ENCODE peak calls at places on chromosomes 3 and 15, in seven cellular contexts. A, T, K, N, Y, I and S are unnamed samples.
A peak's percentile ranks its signal among the peaks of the same experiment; 100 is the strongest.

GRCh38 chr3:73499787-73500186 is 125.0 kb downstream of the PDZRN3 start:
- DNase-seq in A (no peak), T (no peak), K (no peak), N (no peak), Y (no peak), I (no peak), S (no peak)

GRCh38 chr15:79042213-79042928 is 48.2 kb downstream of the RASGRF1 start:
- DNase-seq in A (no peak), T (no peak), K (peak; percentile 45), N (no peak), Y (no peak), I (no peak), S (no peak)

GRCh38 chr3:98482717-98483482 is 14.6 kb upstream of the OR5K2 start:
- DNase-seq in A (no peak), T (no peak), K (no peak), N (no peak), Y (no peak), I (no peak), S (peak; percentile 75)

GRCh38 chr3:188776447-188776846 is 395.3 kb upstream of the TPRG1 start:
- DNase-seq in A (no peak), T (peak; percentile 71), K (no peak), N (peak; percentile 70), Y (no peak), I (no peak), S (no peak)

GRCh38 chr3:155646128-155646527 is 98.7 kb downstream of the PLCH1 start:
- DNase-seq in A (no peak), T (no peak), K (no peak), N (no peak), Y (no peak), I (no peak), S (no peak)

GRCh38 chr3:70090322-70090913 is 90.9 kb downstream of the SAMMSON start:
- DNase-seq in A (peak; percentile 46), T (peak; percentile 21), K (no peak), N (peak; percentile 44), Y (peak; percentile 41), I (no peak), S (no peak)

GRCh38 chr3:4231041-4231440 is 72.1 kb upstream of the SETMAR start:
- DNase-seq in A (no peak), T (no peak), K (no peak), N (no peak), Y (no peak), I (no peak), S (no peak)

GRCh38 chr15:75100679-75101078 is 77.3 kb downstream of the PPCDC start:
- DNase-seq in A (no peak), T (no peak), K (no peak), N (no peak), Y (no peak), I (no peak), S (no peak)

GRCh38 chr3:52245322-52246263 is at the start of gene PPM1M:
- DNase-seq in A (peak; percentile 58), T (peak; percentile 57), K (peak; percentile 81), N (peak; percentile 79), Y (peak; percentile 10), I (peak; percentile 55), S (peak; percentile 73)

GRCh38 chr3:143727391-143727790 is 120.9 kb downstream of the SLC9A9 start:
- DNase-seq in A (no peak), T (no peak), K (no peak), N (peak; percentile 31), Y (no peak), I (no peak), S (no peak)

GRCh38 chr3:188979669-188980311 is 192.0 kb upstream of the TPRG1 start:
- DNase-seq in A (no peak), T (no peak), K (no peak), N (peak; percentile 8), Y (no peak), I (peak; percentile 65), S (peak; percentile 13)

GRCh38 chr15:74352393-74352910 is 15.0 kb downstream of the CYP11A1 start:
- DNase-seq in A (no peak), T (no peak), K (no peak), N (no peak), Y (no peak), I (no peak), S (no peak)

GRCh38 chr15:90230071-90230494 is 3.7 kb downstream of the CIB1 start:
- DNase-seq in A (no peak), T (no peak), K (no peak), N (no peak), Y (peak; percentile 37), I (no peak), S (no peak)

GRCh38 chr15:87733005-87733404 is 523.5 kb downstream of the NTRK3 start:
- DNase-seq in A (no peak), T (no peak), K (no peak), N (peak; percentile 7), Y (no peak), I (no peak), S (peak; percentile 7)

GRCh38 chr3:52546111-52546901 is 9.9 kb downstream of the UQCC5 start:
- DNase-seq in A (no peak), T (no peak), K (no peak), N (peak; percentile 55), Y (no peak), I (no peak), S (no peak)

GRCh38 chr3:29281265-29282228 is 676 bp downstream of the RBMS3 start:
- DNase-seq in A (peak; percentile 59), T (peak; percentile 60), K (no peak), N (peak; percentile 60), Y (peak; percentile 6), I (peak; percentile 32), S (peak; percentile 86)

GRCh38 chr15:96121521-96121920 is 209.0 kb upstream of the NR2F2 start:
- DNase-seq in A (no peak), T (no peak), K (no peak), N (peak; percentile 47), Y (no peak), I (no peak), S (no peak)

GRCh38 chr15:33154366-33155166 is 39.9 kb downstream of the FMN1 start:
- DNase-seq in A (no peak), T (peak; percentile 6), K (no peak), N (peak; percentile 83), Y (peak; percentile 16), I (no peak), S (no peak)

GRCh38 chr15:80594091-80594889 is 100.8 kb upstream of the ABHD17C start:
- DNase-seq in A (no peak), T (no peak), K (no peak), N (no peak), Y (no peak), I (no peak), S (no peak)

GRCh38 chr3:98602078-98602678 is 8.8 kb upstream of the CPOX start:
- DNase-seq in A (peak; percentile 71), T (peak; percentile 82), K (no peak), N (peak; percentile 77), Y (peak; percentile 80), I (peak; percentile 27), S (peak; percentile 30)

GRCh38 chr15:100835626-100836025 is 44.0 kb upstream of the ALDH1A3 start:
- DNase-seq in A (no peak), T (no peak), K (no peak), N (no peak), Y (no peak), I (no peak), S (no peak)

GRCh38 chr15:76343313-76343996 is 6.9 kb downstream of the ISL2 start:
- DNase-seq in A (no peak), T (no peak), K (no peak), N (peak; percentile 49), Y (no peak), I (no peak), S (peak; percentile 38)

GRCh38 chr15:96344120-96344705 is 13.7 kb downstream of the NR2F2 start:
- DNase-seq in A (no peak), T (peak; percentile 46), K (no peak), N (no peak), Y (no peak), I (no peak), S (peak; percentile 8)

GRCh38 chr3:184314700-184315505 is 497 bp downstream of the EIF4G1 start:
- DNase-seq in A (peak; percentile 78), T (peak; percentile 90), K (peak; percentile 85), N (peak; percentile 93), Y (peak; percentile 53), I (peak; percentile 81), S (peak; percentile 66)

GRCh38 chr3:195075199-195075940 is 195.6 kb downstream of the XXYLT1 start:
- DNase-seq in A (no peak), T (no peak), K (peak; percentile 21), N (peak; percentile 80), Y (no peak), I (no peak), S (no peak)

GRCh38 chr3:105394177-105394576 is 27.5 kb downstream of the ALCAM start:
- DNase-seq in A (no peak), T (peak; percentile 94), K (no peak), N (no peak), Y (no peak), I (no peak), S (peak; percentile 39)

GRCh38 chr15:75640483-75641175 is 605 bp upstream of the IMP3 start:
- DNase-seq in A (peak; percentile 47), T (peak; percentile 54), K (peak; percentile 77), N (peak; percentile 78), Y (peak; percentile 39), I (no peak), S (no peak)

GRCh38 chr3:108131105-108131794 is 40.4 kb upstream of the CD47 start:
- DNase-seq in A (no peak), T (peak; percentile 88), K (no peak), N (peak; percentile 90), Y (no peak), I (no peak), S (no peak)

GRCh38 chr3:186782542-186783069 is 771 bp upstream of the EIF4A2 start:
- DNase-seq in A (no peak), T (no peak), K (no peak), N (peak; percentile 16), Y (peak; percentile 73), I (no peak), S (no peak)

GRCh38 chr3:53196575-53197407 is 35.8 kb downstream of the PRKCD start:
- DNase-seq in A (peak; percentile 22), T (peak; percentile 69), K (peak; percentile 51), N (peak; percentile 44), Y (no peak), I (no peak), S (peak; percentile 89)

GRCh38 chr3:61561374-61562041 is at the start of gene PTPRG:
- DNase-seq in A (peak; percentile 95), T (peak; percentile 95), K (no peak), N (peak; percentile 97), Y (peak; percentile 71), I (peak; percentile 91), S (peak; percentile 94)

GRCh38 chr3:20039082-20039764 is 1.0 kb upstream of the KAT2B start:
- DNase-seq in A (peak; percentile 19), T (peak; percentile 24), K (no peak), N (no peak), Y (peak; percentile 46), I (no peak), S (no peak)

GRCh38 chr3:17322106-17322793 is 420.2 kb downstream of the TBC1D5 start:
- DNase-seq in A (no peak), T (no peak), K (no peak), N (no peak), Y (no peak), I (no peak), S (no peak)

GRCh38 chr3:50230833-50231125 is 5.2 kb upstream of the GNAI2 start:
- DNase-seq in A (no peak), T (no peak), K (no peak), N (peak; percentile 82), Y (no peak), I (no peak), S (no peak)